ENCODE peak calls at places on chromosomes 11 and 22, in six cellular contexts. K is CD4-positive, alpha-beta T cell; V is GM10248; W is Panc1; B is NCI-H1105 treated with DMSO at 0.1 percent for 48 hours; Z is GM19239. D is an unnamed sample.

GRCh38 chr11:72598901-72599300 is 75.3 kb downstream of the PDE2A start:
- DNase-seq in K (no peak), V (no peak), W (no peak), B (no peak), Z (no peak), D (no peak)

GRCh38 chr22:20127318-20127868 is 4.2 kb upstream of the ZDHHC8 start:
- DNase-seq in K (no peak), V (no peak), W (no peak), B (no peak), Z (no peak), D (no peak)

GRCh38 chr11:32890843-32891656 is 1.6 kb upstream of the QSER1 start:
- DNase-seq in K (no peak), V (no peak), W (no peak), B (peak), Z (no peak), D (no peak)

GRCh38 chr11:73216466-73216865 is 1.6 kb upstream of the P2RY2 start:
- DNase-seq in K (no peak), V (no peak), W (no peak), B (no peak), Z (no peak), D (no peak)

GRCh38 chr11:83272627-83273026 is 13.5 kb downstream of the CCDC90B start:
- DNase-seq in K (no peak), V (no peak), W (no peak), B (no peak), Z (no peak), D (no peak)

GRCh38 chr11:33411751-33412150 is 154.6 kb downstream of the HIPK3 start:
- DNase-seq in K (no peak), V (no peak), W (no peak), B (no peak), Z (no peak), D (no peak)

GRCh38 chr22:29459773-29460172 is 20.2 kb upstream of the NEFH start:
- DNase-seq in K (no peak), V (peak), W (no peak), B (no peak), Z (no peak), D (no peak)

GRCh38 chr11:98099371-98099770 is 921.4 kb upstream of the CNTN5 start:
- DNase-seq in K (no peak), V (no peak), W (no peak), B (no peak), Z (no peak), D (peak)

GRCh38 chr11:10604340-10604748 is 35.9 kb upstream of the LYVE1 start:
- DNase-seq in K (no peak), V (no peak), W (no peak), B (no peak), Z (no peak), D (no peak)

GRCh38 chr11:61265357-61265756 is 24.4 kb downstream of the PGA5 start:
- DNase-seq in K (no peak), V (no peak), W (no peak), B (no peak), Z (no peak), D (no peak)

GRCh38 chr11:123351375-123351774 is 78.7 kb upstream of the GRAMD1B start:
- DNase-seq in K (no peak), V (no peak), W (no peak), B (peak), Z (no peak), D (no peak)

GRCh38 chr11:69384548-69385465 is 90.9 kb downstream of the MYEOV start:
- DNase-seq in K (no peak), V (no peak), W (no peak), B (no peak), Z (no peak), D (no peak)

GRCh38 chr11:114161486-114162250 is 102.2 kb downstream of the ZBTB16 start:
- DNase-seq in K (no peak), V (no peak), W (no peak), B (no peak), Z (no peak), D (no peak)

GRCh38 chr11:95228081-95228859 is 2.7 kb downstream of the SESN3 start:
- DNase-seq in K (no peak), V (no peak), W (no peak), B (no peak), Z (no peak), D (no peak)

GRCh38 chr22:41237707-41238569 is 2.8 kb downstream of the CHADL start:
- DNase-seq in K (peak), V (peak), W (no peak), B (peak), Z (peak), D (no peak)

GRCh38 chr22:43126506-43127165 is 16.1 kb downstream of the BIK start:
- DNase-seq in K (no peak), V (peak), W (no peak), B (no peak), Z (no peak), D (no peak)

GRCh38 chr22:50691521-50691920 is 18.9 kb downstream of the SHANK3 start:
- DNase-seq in K (peak), V (no peak), W (no peak), B (no peak), Z (no peak), D (no peak)

GRCh38 chr22:19292262-19293230 is 1.0 kb upstream of the CLTCL1 start:
- DNase-seq in K (no peak), V (no peak), W (no peak), B (no peak), Z (no peak), D (no peak)

GRCh38 chr22:41561335-41561734 is 525 bp downstream of the CSDC2 start:
- DNase-seq in K (no peak), V (no peak), W (no peak), B (no peak), Z (no peak), D (no peak)

GRCh38 chr11:70205766-70206165 is 2.7 kb downstream of the FADD start:
- DNase-seq in K (no peak), V (no peak), W (no peak), B (no peak), Z (no peak), D (no peak)

GRCh38 chr11:17736921-17737817 is 2.6 kb downstream of the KCNC1 start:
- DNase-seq in K (no peak), V (no peak), W (no peak), B (no peak), Z (no peak), D (no peak)

GRCh38 chr22:46758867-46759290 is 3.6 kb upstream of the TBC1D22A start:
- DNase-seq in K (no peak), V (peak), W (peak), B (no peak), Z (no peak), D (no peak)

GRCh38 chr22:27213291-27213690 is 555.9 kb downstream of the MIAT start:
- DNase-seq in K (no peak), V (no peak), W (no peak), B (no peak), Z (no peak), D (no peak)

GRCh38 chr11:12215192-12215591 is 104.8 kb downstream of the MICAL2 start:
- DNase-seq in K (no peak), V (no peak), W (no peak), B (no peak), Z (no peak), D (no peak)

GRCh38 chr11:36313750-36314500 is 17.8 kb downstream of the PRR5L start:
- DNase-seq in K (no peak), V (no peak), W (no peak), B (no peak), Z (no peak), D (no peak)

GRCh38 chr11:64744544-64745218 is 739 bp upstream of the RASGRP2 start:
- DNase-seq in K (no peak), V (peak), W (no peak), B (no peak), Z (no peak), D (no peak)

GRCh38 chr22:37764622-37765021 is 43.1 kb upstream of the GCAT start:
- DNase-seq in K (no peak), V (no peak), W (no peak), B (no peak), Z (no peak), D (no peak)

GRCh38 chr11:12684821-12685220 is 10.6 kb downstream of the TEAD1 start:
- DNase-seq in K (no peak), V (no peak), W (no peak), B (no peak), Z (no peak), D (no peak)

GRCh38 chr11:57357310-57357709 is 19.2 kb downstream of the P2RX3 start:
- DNase-seq in K (no peak), V (no peak), W (no peak), B (no peak), Z (no peak), D (no peak)

GRCh38 chr22:39153220-39153860 is 860 bp upstream of the CBX7 start:
- DNase-seq in K (no peak), V (no peak), W (no peak), B (no peak), Z (no peak), D (no peak)